ENCODE peak calls at places on chromosomes 6 and 20, in six cellular contexts. W is H1, D is A549, F is GM12878, U is HCT116, Q is endothelial cell of umbilical vein. J is an unnamed sample.

GRCh38 chr6:153162172-153162571 is 31.1 kb upstream of the RGS17 start:
- DNase-seq in U (no peak), W (no peak), Q (no peak), F (no peak), D (no peak), J (no peak)

GRCh38 chr6:4567141-4567540 is 209.1 kb upstream of the CDYL start:
- DNase-seq in F (no peak), W (no peak), U (no peak), Q (no peak), D (no peak), J (no peak)

GRCh38 chr6:161215876-161216615 is 57.8 kb downstream of the AGPAT4 start:
- DNase-seq in W (no peak), Q (no peak), F (no peak), U (no peak), D (no peak), J (peak)

GRCh38 chr6:22877946-22878705 is 308.8 kb downstream of the HDGFL1 start:
- DNase-seq in F (no peak), W (peak), D (no peak), Q (no peak), U (no peak), J (no peak)

GRCh38 chr20:45938727-45939438 is 4.4 kb downstream of the PCIF1 start:
- DNase-seq in U (peak), Q (no peak), D (no peak), W (peak), F (no peak), J (no peak)

GRCh38 chr20:64105846-64106434 is 1.4 kb downstream of the NPBWR2 start:
- DNase-seq in W (no peak), Q (no peak), F (no peak), D (no peak), U (no peak), J (no peak)

GRCh38 chr6:147054871-147055270 is 149.3 kb upstream of the STXBP5 start:
- DNase-seq in D (no peak), U (no peak), F (no peak), Q (no peak), W (no peak), J (no peak)

GRCh38 chr6:37519461-37519860 is 19.8 kb upstream of the CCDC167 start:
- DNase-seq in U (no peak), Q (no peak), F (no peak), D (no peak), W (no peak), J (no peak)

GRCh38 chr6:16486661-16487060 is 248.3 kb downstream of the GMPR start:
- DNase-seq in D (no peak), W (no peak), Q (no peak), U (no peak), F (no peak), J (no peak)

GRCh38 chr20:61589055-61589385 is 337.0 kb downstream of the CDH4 start:
- DNase-seq in W (no peak), Q (no peak), D (peak), U (no peak), F (no peak), J (no peak)

GRCh38 chr20:38196592-38196991 is 31.5 kb upstream of the TGM2 start:
- DNase-seq in D (no peak), F (no peak), Q (no peak), U (no peak), W (no peak), J (peak)

GRCh38 chr6:30311669-30312068 is 15.1 kb upstream of the TRIM39 start:
- DNase-seq in D (no peak), W (no peak), U (no peak), F (no peak), Q (no peak), J (peak)

DNA sequence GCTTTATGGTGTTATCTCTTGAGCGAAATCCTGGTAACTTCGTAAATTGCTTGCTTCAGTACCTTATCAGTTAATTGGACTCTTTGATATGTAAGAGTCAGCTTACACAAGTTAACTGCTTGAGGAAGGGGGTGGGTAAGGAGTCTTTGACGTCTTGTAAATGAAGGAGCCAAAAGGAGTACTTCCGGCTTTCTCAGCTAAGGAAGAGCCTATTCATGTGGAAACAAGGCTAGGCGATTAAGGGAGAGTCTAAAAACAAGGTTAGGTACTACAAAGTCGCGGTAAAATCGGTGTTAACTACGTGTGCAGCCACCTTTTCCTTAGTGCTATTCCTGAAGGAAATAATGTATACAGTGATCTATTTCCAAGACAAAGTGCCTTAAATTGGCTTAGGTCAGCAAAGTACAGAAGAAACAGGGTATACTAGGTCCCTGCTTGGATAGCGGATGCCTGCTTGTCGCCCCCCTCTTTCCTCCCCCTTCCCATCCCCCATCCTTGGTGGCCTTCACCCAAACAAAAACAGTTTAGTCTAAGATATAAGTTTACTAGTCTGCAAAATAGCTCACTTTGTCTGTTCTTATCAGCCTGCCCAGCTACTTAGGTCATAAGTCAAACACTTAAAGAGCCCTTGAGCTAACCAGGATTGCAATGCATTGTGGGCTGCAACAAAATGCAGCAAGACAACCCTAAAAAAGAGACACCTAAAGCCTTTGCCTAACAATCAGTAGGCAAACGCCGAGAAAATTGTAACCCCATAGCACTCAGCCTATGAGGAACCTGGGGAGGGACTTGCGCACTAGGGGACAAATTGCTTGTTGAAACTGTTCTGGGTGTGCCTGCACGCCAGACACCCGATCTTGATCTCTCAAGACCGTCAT is 147.3 kb downstream of the TRIM27 start:
- DNase-seq in U (no peak), D (no peak), Q (no peak), W (no peak), F (no peak), J (no peak)
- H3K4me3 ChIP-seq in U (no peak), D (no peak), Q (no peak), W (peak), F (no peak), J (no peak)

DNA sequence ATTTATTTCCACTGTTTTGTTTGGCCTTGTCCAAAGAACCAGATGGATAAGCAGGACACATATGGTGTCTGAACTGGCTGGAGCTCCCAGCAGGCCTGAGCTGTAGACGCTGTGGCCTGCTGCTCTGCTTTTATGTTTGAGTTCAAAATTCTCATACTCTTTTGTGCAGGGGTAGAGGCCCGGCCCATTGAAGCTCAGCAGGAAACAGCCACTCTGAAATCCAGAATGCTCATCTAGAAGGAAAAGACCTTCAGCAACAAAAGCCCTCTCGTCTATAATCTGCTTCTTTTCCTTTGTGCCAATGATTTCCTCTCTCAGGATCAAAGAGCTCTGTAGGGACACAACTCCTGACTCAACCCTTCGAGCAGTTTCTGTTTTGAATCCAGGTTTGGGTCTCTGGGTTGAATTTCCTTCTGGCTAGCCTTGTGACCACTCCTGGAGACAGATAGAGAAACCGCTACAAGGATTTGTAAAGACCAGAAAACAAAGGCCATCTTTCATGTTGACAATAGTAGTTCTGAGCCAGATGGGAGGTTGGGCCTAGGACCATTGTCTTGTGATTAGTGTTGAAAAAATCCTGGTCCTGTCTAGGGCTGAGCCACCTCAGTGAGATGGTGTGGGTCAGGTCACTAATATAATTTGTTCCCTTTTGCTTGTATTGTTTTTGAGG is 446.7 kb downstream of the BCKDHB start:
- DNase-seq in Q (no peak), U (no peak), D (no peak), W (no peak), F (no peak), J (no peak)
- TF ChIP-seq MAX in Q (no peak), U (no peak), D (no peak), W (no peak), F (no peak), J (no peak)

GRCh38 chr20:25077610-25078169 is 4.3 kb downstream of the VSX1 start:
- DNase-seq in W (no peak), U (no peak), Q (no peak), D (peak), F (no peak), J (peak)

GRCh38 chr20:25078662-25079061 is 3.3 kb downstream of the VSX1 start:
- DNase-seq in Q (no peak), W (no peak), F (no peak), D (no peak), U (no peak), J (no peak)

GRCh38 chr20:25079171-25079570 is 2.8 kb downstream of the VSX1 start:
- DNase-seq in F (no peak), D (no peak), Q (no peak), W (no peak), U (no peak), J (no peak)

GRCh38 chr20:25076201-25076600 is 5.7 kb downstream of the VSX1 start:
- DNase-seq in F (no peak), D (no peak), U (peak), W (no peak), Q (no peak), J (no peak)

DNA sequence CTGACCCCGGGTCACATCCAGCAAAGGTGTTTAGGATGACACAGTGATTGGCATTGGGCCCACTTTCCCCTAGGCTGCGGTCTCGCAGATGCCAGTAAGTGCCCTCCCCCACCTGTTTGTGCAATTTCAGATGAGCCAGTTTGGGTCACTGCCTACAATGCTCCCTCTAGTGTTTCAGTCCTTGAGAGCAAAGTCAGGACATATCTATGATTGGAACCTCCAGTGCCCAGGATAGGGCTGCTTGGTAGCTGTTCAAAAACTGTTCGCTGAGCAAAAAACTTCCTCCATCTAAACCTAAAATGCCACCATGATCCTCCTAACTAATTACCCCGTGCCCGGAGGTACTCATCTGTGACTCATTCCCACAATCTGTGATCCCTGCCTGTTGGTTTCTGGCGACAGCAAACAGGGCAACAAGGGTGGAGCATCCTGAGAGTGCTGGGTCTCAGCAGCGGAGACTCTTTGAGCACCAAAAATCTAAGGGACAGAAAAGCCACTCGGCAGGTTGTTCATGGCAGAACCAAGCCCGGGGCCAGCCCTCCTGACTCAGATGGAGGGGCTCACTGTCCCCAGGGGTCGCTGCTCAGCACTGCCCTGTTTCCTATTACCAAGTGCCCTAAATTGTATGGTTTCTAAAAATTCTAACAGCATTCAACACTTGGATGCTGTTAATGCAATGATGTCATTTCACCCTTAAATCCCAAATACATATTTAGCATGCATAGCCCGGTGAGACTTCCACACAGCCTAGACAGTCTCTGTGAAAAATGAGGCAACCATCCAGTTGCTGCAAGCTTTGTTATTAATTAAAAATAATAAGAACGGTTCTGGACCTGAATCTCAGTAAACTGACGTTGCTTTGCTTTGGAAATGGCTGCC is 5.0 kb downstream of the VSX1 start:
- DNase-seq in F (no peak), U (peak), Q (no peak), W (no peak), D (peak), J (peak)
- H3K4me3 ChIP-seq in F (peak), U (no peak), Q (no peak), W (peak), D (peak), J (no peak)

DNA sequence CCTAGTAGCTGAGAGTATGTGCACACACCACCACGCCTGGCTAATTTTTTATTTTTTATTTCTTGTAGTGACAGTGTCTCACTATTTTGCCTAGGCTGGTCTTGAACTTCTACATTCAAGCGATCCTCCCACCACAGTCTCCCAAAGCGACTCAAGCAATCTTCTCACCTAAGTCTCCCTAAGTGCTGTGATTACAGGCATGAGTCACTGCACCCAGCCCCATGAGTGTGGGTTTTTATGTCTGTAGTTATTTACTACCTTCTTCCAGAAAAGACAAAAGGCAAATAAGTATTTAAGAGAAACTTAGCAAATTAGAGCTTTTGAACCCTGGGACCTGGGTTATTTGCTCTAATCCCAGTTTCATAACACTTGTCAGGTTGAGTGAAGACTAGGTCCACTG is 92.3 kb upstream of the HCRTR2 start:
- DNase-seq in W (no peak), U (no peak), F (no peak), Q (no peak), D (no peak), J (no peak)
- TF ChIP-seq MAX in W (no peak), U (no peak), F (no peak), Q (no peak), D (no peak), J (no peak)

J was measured in NB4.